ENCODE peak calls at places on chromosomes 13 and 19, in five cellular contexts. O is tibial nerve, Z is uterus, T is sigmoid colon, S is ovary. P is an unnamed sample.

GRCh38 chr13:77397636-77398035 is 70.7 kb upstream of the MYCBP2 start:
- DNase-seq in Z (no peak), O (no peak), S (no peak), T (no peak), P (no peak)

GRCh38 chr19:676343-677105 is at the start of gene FSTL3:
- DNase-seq in S (no peak), O (no peak), T (no peak), Z (peak), P (no peak)

GRCh38 chr19:802497-802887 is 5.2 kb downstream of the PTBP1 start:
- DNase-seq in O (no peak), T (no peak), S (no peak), Z (no peak), P (no peak)

GRCh38 chr13:113365551-113365971 is 1.6 kb upstream of the GRTP1 start:
- DNase-seq in T (no peak), Z (no peak), S (peak), O (no peak), P (no peak)

GRCh38 chr19:19081642-19082151 is 17.9 kb downstream of the SLC25A42 start:
- DNase-seq in T (no peak), S (no peak), Z (peak), O (peak), P (no peak)

GRCh38 chr19:32373614-32374295 is 28.3 kb downstream of the ZNF507 start:
- DNase-seq in Z (no peak), T (no peak), S (peak), O (no peak), P (peak)

GRCh38 chr13:99528547-99528946 is 27.3 kb downstream of the TM9SF2 start:
- DNase-seq in S (no peak), T (no peak), O (no peak), Z (no peak), P (peak)

GRCh38 chr19:43784251-43784980 is 3.6 kb upstream of the KCNN4 start:
- DNase-seq in Z (no peak), O (no peak), T (no peak), S (no peak), P (peak)

GRCh38 chr13:19586904-19587634 is 25.7 kb upstream of the TPTE2 start:
- DNase-seq in O (no peak), Z (no peak), S (no peak), T (no peak), P (peak)

GRCh38 chr13:110965038-110965754 is 50.3 kb upstream of the ANKRD10 start:
- DNase-seq in S (no peak), O (no peak), Z (no peak), T (no peak), P (peak)

GRCh38 chr13:112056284-112056727 is 10.6 kb upstream of the SOX1 start:
- DNase-seq in O (no peak), Z (no peak), S (no peak), T (no peak), P (no peak)

GRCh38 chr19:33133438-33134031 is 1.6 kb downstream of the WDR88 start:
- DNase-seq in O (no peak), T (no peak), Z (no peak), S (no peak), P (no peak)

GRCh38 chr19:367561-367960 is 23.0 kb upstream of the MIER2 start:
- DNase-seq in Z (no peak), S (no peak), T (no peak), O (no peak), P (no peak)

GRCh38 chr13:34462843-34463242 is 479.2 kb upstream of the NBEA start:
- DNase-seq in S (no peak), T (no peak), O (no peak), Z (no peak), P (no peak)

GRCh38 chr19:48737360-48737998 is 2.9 kb downstream of the RASIP1 start:
- DNase-seq in S (peak), Z (no peak), O (no peak), T (no peak), P (no peak)

GRCh38 chr13:84443463-84443862 is 561.2 kb upstream of the SLITRK1 start:
- DNase-seq in Z (no peak), S (no peak), O (no peak), T (no peak), P (no peak)

GRCh38 chr19:55208880-55209429 is 346 bp downstream of the PTPRH start:
- DNase-seq in Z (no peak), T (no peak), S (no peak), O (no peak), P (no peak)

GRCh38 chr13:100594731-100595130 is 6.1 kb upstream of the GGACT start:
- DNase-seq in S (no peak), T (no peak), O (no peak), Z (no peak), P (no peak)

GRCh38 chr13:18944501-18945068 is 237.0 kb downstream of the TUBA3C start:
- DNase-seq in Z (no peak), S (no peak), O (no peak), T (no peak), P (no peak)

GRCh38 chr19:39969681-39970423 is 1.1 kb upstream of the PSMC4 start:
- DNase-seq in O (no peak), S (no peak), T (no peak), Z (no peak), P (no peak)

GRCh38 chr13:100269837-100270236 is 180.9 kb downstream of the PCCA start:
- DNase-seq in T (peak), Z (peak), O (peak), S (peak), P (no peak)

GRCh38 chr13:66673401-66673800 is 556.7 kb downstream of the PCDH9 start:
- DNase-seq in O (no peak), T (no peak), Z (no peak), S (no peak), P (no peak)

GRCh38 chr19:15194938-15195337 is 5.9 kb downstream of the NOTCH3 start:
- DNase-seq in O (no peak), T (no peak), S (no peak), Z (no peak), P (no peak)

GRCh38 chr13:23087884-23088283 is 92.9 kb upstream of the SGCG start:
- DNase-seq in T (no peak), S (no peak), Z (no peak), O (peak), P (peak)

GRCh38 chr19:29376855-29377354 is 148.9 kb upstream of the VSTM2B start:
- DNase-seq in T (no peak), S (no peak), O (no peak), Z (no peak), P (no peak)

GRCh38 chr19:41537789-41538188 is 38.2 kb upstream of the CEACAM21 start:
- DNase-seq in O (no peak), T (no peak), S (no peak), Z (no peak), P (peak)

GRCh38 chr19:17441241-17442135 is 7.0 kb downstream of the TMEM221 start:
- DNase-seq in T (no peak), Z (no peak), S (no peak), O (no peak), P (no peak)

GRCh38 chr19:1747285-1748114 is 5.8 kb upstream of the ONECUT3 start:
- DNase-seq in S (no peak), T (no peak), Z (no peak), O (no peak), P (no peak)

GRCh38 chr13:112725346-112726017 is 35.6 kb downstream of the ATP11A start:
- DNase-seq in O (no peak), S (no peak), T (peak), Z (no peak), P (no peak)

GRCh38 chr13:106623799-106624198 is 55.9 kb upstream of the ARGLU1 start:
- DNase-seq in S (no peak), Z (no peak), O (no peak), T (no peak), P (no peak)

GRCh38 chr19:4213116-4213515 is 16.2 kb upstream of the EBI3 start:
- DNase-seq in T (no peak), O (no peak), S (no peak), Z (no peak), P (no peak)

GRCh38 chr19:4208385-4209094 is 20.8 kb upstream of the EBI3 start:
- DNase-seq in S (no peak), Z (no peak), T (no peak), O (no peak), P (peak)

GRCh38 chr19:4206818-4207484 is 22.4 kb upstream of the EBI3 start:
- DNase-seq in S (no peak), T (no peak), O (no peak), Z (no peak), P (peak)

GRCh38 chr19:4215807-4216206 is 13.5 kb upstream of the EBI3 start:
- DNase-seq in O (no peak), Z (no peak), S (no peak), T (no peak), P (no peak)

GRCh38 chr19:4210166-4210731 is 19.1 kb upstream of the EBI3 start:
- DNase-seq in O (no peak), Z (no peak), T (no peak), S (no peak), P (no peak)
- TF ChIP-seq POLR2A in O (no peak), Z (no peak), T (no peak), S (no peak), P (no peak)

DNA sequence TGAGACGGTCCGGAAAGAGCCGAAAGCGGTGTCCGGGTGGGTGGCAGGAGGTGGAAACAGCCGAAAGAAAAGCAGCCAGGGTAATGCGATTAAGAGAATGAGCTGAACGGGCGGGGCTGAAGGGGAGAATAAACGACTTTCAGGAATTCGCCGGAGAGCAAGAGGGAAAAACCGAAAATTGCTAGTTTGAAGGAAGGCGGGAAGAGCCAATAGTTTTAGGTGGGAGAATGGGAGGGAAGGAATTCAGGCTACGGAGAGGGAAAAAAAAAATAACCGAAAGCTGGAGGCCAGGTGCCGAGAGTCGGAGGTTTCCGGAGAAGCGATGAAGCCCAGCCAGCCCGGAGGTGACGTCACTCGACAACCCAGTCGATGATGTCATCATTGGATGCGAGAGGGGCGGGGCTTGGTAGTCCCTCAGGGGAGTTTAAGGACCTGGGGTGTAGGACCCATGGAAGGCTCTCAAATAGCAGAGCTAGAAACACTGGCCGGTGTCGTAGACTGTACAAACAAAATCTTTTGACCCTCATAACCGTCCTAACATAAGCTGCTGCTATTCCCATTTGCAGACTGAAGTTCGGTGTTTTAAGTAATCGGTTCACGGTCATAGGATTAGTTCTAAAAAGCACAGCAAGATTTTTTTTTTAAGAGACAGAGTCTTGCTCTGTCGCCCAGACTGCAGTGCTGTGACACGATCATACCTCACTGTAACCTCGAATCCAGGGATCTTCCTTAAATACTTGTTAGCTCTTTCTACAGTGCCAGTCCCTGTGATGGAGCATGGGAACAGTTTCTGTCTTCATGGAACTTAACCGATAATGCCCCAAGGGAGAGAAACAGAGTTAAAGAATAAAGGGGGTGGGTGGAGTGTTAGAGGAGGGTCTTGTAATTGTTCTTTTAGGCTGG is at the start of gene ZC3H4:
- DNase-seq in T (peak), S (peak), O (peak), Z (peak), P (peak)
- TF ChIP-seq POLR2A in T (peak), S (peak), O (peak), Z (peak), P (peak)

GRCh38 chr19:8329993-8330392 is 8.7 kb downstream of the RPS28 start:
- DNase-seq in Z (no peak), S (no peak), T (no peak), O (no peak), P (no peak)
- TF ChIP-seq POLR2A in Z (no peak), S (no peak), T (no peak), O (no peak), P (no peak)

GRCh38 chr13:91358384-91358776 is 10.9 kb downstream of the MIR17HG start:
- DNase-seq in O (no peak), S (no peak), Z (no peak), T (no peak), P (no peak)
- TF ChIP-seq POLR2A in O (no peak), S (no peak), Z (no peak), T (no peak), P (no peak)

GRCh38 chr19:45667620-45668341 is at the start of gene GIPR:
- DNase-seq in S (no peak), O (no peak), T (no peak), Z (no peak), P (peak)
- TF ChIP-seq POLR2A in S (no peak), O (no peak), T (peak), Z (no peak), P (no peak)

GRCh38 chr19:49816616-49817015 is 1.5 kb upstream of the MED25 start:
- DNase-seq in Z (no peak), S (no peak), O (no peak), T (no peak), P (no peak)

GRCh38 chr19:49820125-49820524 is 2.0 kb downstream of the MED25 start:
- DNase-seq in O (no peak), S (no peak), T (no peak), Z (no peak), P (peak)

GRCh38 chr19:49818691-49819331 is 722 bp downstream of the MED25 start:
- DNase-seq in S (no peak), O (no peak), Z (no peak), T (no peak), P (no peak)

GRCh38 chr19:49814010-49814409 is 918 bp upstream of the FUZ start:
- DNase-seq in Z (no peak), S (no peak), T (no peak), O (no peak), P (no peak)

DNA sequence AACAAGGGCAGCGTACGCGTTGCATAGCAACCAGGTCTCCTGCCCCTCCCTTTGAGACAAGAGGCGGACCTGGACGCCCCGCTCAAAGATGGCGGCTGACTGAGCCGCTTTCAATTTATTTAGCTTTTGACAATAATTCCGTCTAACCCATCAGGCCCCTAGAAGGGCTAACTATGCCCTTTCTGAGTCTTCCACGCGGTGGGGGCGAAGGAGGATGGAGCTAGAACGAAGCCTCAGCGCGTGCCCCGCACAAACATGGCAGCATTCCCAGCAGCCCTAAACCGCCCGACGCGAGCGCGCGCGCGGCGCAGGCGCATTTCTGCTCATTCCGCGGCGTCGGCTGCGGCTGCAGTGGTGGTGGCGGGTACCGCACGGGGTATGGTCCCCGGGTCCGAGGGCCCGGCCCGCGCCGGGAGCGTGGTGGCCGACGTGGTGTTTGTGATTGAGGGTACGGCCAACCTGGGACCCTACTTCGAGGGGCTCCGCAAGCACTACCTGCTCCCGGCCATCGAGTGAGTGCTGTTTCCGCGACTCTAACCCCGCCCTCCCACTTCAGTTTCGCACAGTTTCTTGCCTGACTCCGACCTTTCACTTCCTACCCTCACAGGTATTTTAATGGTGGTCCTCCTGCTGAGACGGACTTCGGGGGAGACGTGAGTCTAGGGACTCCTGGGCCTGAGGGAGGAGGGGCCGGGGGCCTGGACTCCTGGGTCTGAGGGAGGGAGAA is at the start of gene MED25:
- DNase-seq in S (peak), T (peak), O (peak), Z (peak), P (peak)
- TF ChIP-seq POLR2A in S (peak), T (peak), O (peak), Z (peak), P (peak)

P was measured in erythroblast.